ENCODE peak calls at places on chromosomes 4 and X, in six cellular contexts. One of them, this sample, is unnamed.

GRCh38 chr4:167897116-167897515 is 195.2 kb upstream of the ANXA10 start:
- DNase-seq in HCEC 1CT: no peak
- DNase-seq in AG09319: peak; percentile 1
- DNase-seq in HepG2: peak; percentile 29
- DNase-seq in GM20000: no peak
- DNase-seq in stimulated activated naive B cell treated with anti-CD40 and anti-IgM and Interleukin-4, amounts not matched to agents 10 μg/mL and 1 μg/mL and 100 μg/mL, for 72 hours: no peak
- DNase-seq in this sample: peak; percentile 7

GRCh38 chr4:85807247-85807915 is 332.4 kb downstream of the ARHGAP24 start:
- DNase-seq in HCEC 1CT: no peak
- DNase-seq in AG09319: no peak
- DNase-seq in stimulated activated naive B cell treated with anti-CD40 and anti-IgM and Interleukin-4, amounts not matched to agents 10 μg/mL and 1 μg/mL and 100 μg/mL, for 72 hours: no peak
- DNase-seq in HepG2: no peak
- DNase-seq in GM20000: no peak
- DNase-seq in this sample: no peak

GRCh38 chrX:37824491-37825224 is 22.7 kb downstream of the DYNLT3 start:
- DNase-seq in AG09319: no peak
- DNase-seq in GM20000: no peak
- DNase-seq in stimulated activated naive B cell treated with anti-CD40 and anti-IgM and Interleukin-4, amounts not matched to agents 10 μg/mL and 1 μg/mL and 100 μg/mL, for 72 hours: no peak
- DNase-seq in HCEC 1CT: no peak
- DNase-seq in HepG2: no peak
- DNase-seq in this sample: no peak

GRCh38 chr4:165398570-165398969 is 19.8 kb downstream of the CPE start:
- DNase-seq in GM20000: no peak
- DNase-seq in HCEC 1CT: peak; percentile 14
- DNase-seq in AG09319: no peak
- DNase-seq in stimulated activated naive B cell treated with anti-CD40 and anti-IgM and Interleukin-4, amounts not matched to agents 10 μg/mL and 1 μg/mL and 100 μg/mL, for 72 hours: no peak
- DNase-seq in HepG2: no peak
- DNase-seq in this sample: peak; percentile 37

GRCh38 chrX:149910178-149910695 is 19.1 kb upstream of the HSFX4 start:
- DNase-seq in HCEC 1CT: no peak
- DNase-seq in stimulated activated naive B cell treated with anti-CD40 and anti-IgM and Interleukin-4, amounts not matched to agents 10 μg/mL and 1 μg/mL and 100 μg/mL, for 72 hours: no peak
- DNase-seq in HepG2: no peak
- DNase-seq in AG09319: no peak
- DNase-seq in GM20000: no peak
- DNase-seq in this sample: no peak

GRCh38 chrX:133005038-133005437 is 46.6 kb upstream of the HS6ST2 start:
- DNase-seq in GM20000: peak; percentile 10
- DNase-seq in HCEC 1CT: no peak
- DNase-seq in HepG2: peak; percentile 3
- DNase-seq in stimulated activated naive B cell treated with anti-CD40 and anti-IgM and Interleukin-4, amounts not matched to agents 10 μg/mL and 1 μg/mL and 100 μg/mL, for 72 hours: no peak
- DNase-seq in AG09319: no peak
- DNase-seq in this sample: peak; percentile 0

GRCh38 chr4:102196221-102196620 is 149.1 kb downstream of the SLC39A8 start:
- DNase-seq in HCEC 1CT: peak; percentile 22
- DNase-seq in HepG2: no peak
- DNase-seq in AG09319: no peak
- DNase-seq in stimulated activated naive B cell treated with anti-CD40 and anti-IgM and Interleukin-4, amounts not matched to agents 10 μg/mL and 1 μg/mL and 100 μg/mL, for 72 hours: no peak
- DNase-seq in GM20000: no peak
- DNase-seq in this sample: no peak

GRCh38 chr4:79851625-79852304 is 221.3 kb downstream of the ANTXR2 start:
- DNase-seq in AG09319: no peak
- DNase-seq in HepG2: no peak
- DNase-seq in stimulated activated naive B cell treated with anti-CD40 and anti-IgM and Interleukin-4, amounts not matched to agents 10 μg/mL and 1 μg/mL and 100 μg/mL, for 72 hours: no peak
- DNase-seq in GM20000: no peak
- DNase-seq in HCEC 1CT: peak; percentile 15
- DNase-seq in this sample: no peak

GRCh38 chr4:153426207-153426886 is 39.8 kb upstream of the TMEM131L start:
- DNase-seq in HepG2: no peak
- DNase-seq in AG09319: no peak
- DNase-seq in HCEC 1CT: no peak
- DNase-seq in stimulated activated naive B cell treated with anti-CD40 and anti-IgM and Interleukin-4, amounts not matched to agents 10 μg/mL and 1 μg/mL and 100 μg/mL, for 72 hours: no peak
- DNase-seq in GM20000: no peak
- DNase-seq in this sample: peak; percentile 66

GRCh38 chrX:82196866-82197265 is 995.0 kb downstream of the SH3BGRL start:
- DNase-seq in GM20000: no peak
- DNase-seq in stimulated activated naive B cell treated with anti-CD40 and anti-IgM and Interleukin-4, amounts not matched to agents 10 μg/mL and 1 μg/mL and 100 μg/mL, for 72 hours: no peak
- DNase-seq in AG09319: no peak
- DNase-seq in HCEC 1CT: no peak
- DNase-seq in HepG2: no peak
- DNase-seq in this sample: no peak

GRCh38 chr4:72997409-72997808 is 72.1 kb downstream of the COX18 start:
- DNase-seq in stimulated activated naive B cell treated with anti-CD40 and anti-IgM and Interleukin-4, amounts not matched to agents 10 μg/mL and 1 μg/mL and 100 μg/mL, for 72 hours: no peak
- DNase-seq in HCEC 1CT: no peak
- DNase-seq in HepG2: no peak
- DNase-seq in GM20000: no peak
- DNase-seq in AG09319: no peak
- DNase-seq in this sample: no peak

GRCh38 chr4:40199999-40200880 is 3.4 kb downstream of the RHOH start:
- DNase-seq in HCEC 1CT: no peak
- DNase-seq in GM20000: peak; percentile 31
- DNase-seq in stimulated activated naive B cell treated with anti-CD40 and anti-IgM and Interleukin-4, amounts not matched to agents 10 μg/mL and 1 μg/mL and 100 μg/mL, for 72 hours: peak; percentile 77
- DNase-seq in AG09319: no peak
- DNase-seq in HepG2: no peak
- DNase-seq in this sample: peak; percentile 97

GRCh38 chr4:57124145-57124544 is 14.0 kb upstream of the IGFBP7 start:
- DNase-seq in stimulated activated naive B cell treated with anti-CD40 and anti-IgM and Interleukin-4, amounts not matched to agents 10 μg/mL and 1 μg/mL and 100 μg/mL, for 72 hours: no peak
- DNase-seq in GM20000: no peak
- DNase-seq in HepG2: no peak
- DNase-seq in HCEC 1CT: no peak
- DNase-seq in AG09319: no peak
- DNase-seq in this sample: no peak

GRCh38 chrX:149472620-149473019 is 32.5 kb downstream of the IDS start:
- DNase-seq in GM20000: no peak
- DNase-seq in HCEC 1CT: no peak
- DNase-seq in HepG2: no peak
- DNase-seq in stimulated activated naive B cell treated with anti-CD40 and anti-IgM and Interleukin-4, amounts not matched to agents 10 μg/mL and 1 μg/mL and 100 μg/mL, for 72 hours: no peak
- DNase-seq in AG09319: no peak
- DNase-seq in this sample: no peak

GRCh38 chr4:74293558-74293957 is 14.7 kb upstream of the EPGN start:
- DNase-seq in AG09319: no peak
- DNase-seq in stimulated activated naive B cell treated with anti-CD40 and anti-IgM and Interleukin-4, amounts not matched to agents 10 μg/mL and 1 μg/mL and 100 μg/mL, for 72 hours: no peak
- DNase-seq in HepG2: no peak
- DNase-seq in HCEC 1CT: no peak
- DNase-seq in GM20000: no peak
- DNase-seq in this sample: no peak

GRCh38 chr4:32268949-32269348 is 1548.8 kb downstream of the PCDH7 start:
- DNase-seq in AG09319: no peak
- DNase-seq in HCEC 1CT: no peak
- DNase-seq in GM20000: no peak
- DNase-seq in stimulated activated naive B cell treated with anti-CD40 and anti-IgM and Interleukin-4, amounts not matched to agents 10 μg/mL and 1 μg/mL and 100 μg/mL, for 72 hours: no peak
- DNase-seq in HepG2: no peak
- DNase-seq in this sample: no peak